ENCODE peak calls at places on chromosomes 11 and 22, in nine cellular contexts. M, B, L, D, A, H, S, P and W are unnamed samples.

GRCh38 chr11:135075740-135076139 is 663.7 kb upstream of the B3GAT1 start:
- DNase-seq in M (peak), B (peak), L (no peak), D (peak), A (peak), H (peak), S (no peak), P (no peak), W (peak)

GRCh38 chr11:61879152-61879551 is 12.2 kb downstream of the FADS3 start:
- DNase-seq in M (no peak), B (no peak), L (no peak), D (no peak), A (no peak), H (no peak), S (no peak), P (no peak), W (no peak)

GRCh38 chr11:27248430-27249207 is 114.4 kb downstream of the CCDC34 start:
- DNase-seq in M (no peak), B (no peak), L (no peak), D (no peak), A (no peak), H (peak), S (no peak), P (no peak), W (no peak)

GRCh38 chr22:19902245-19902699 is 39.3 kb upstream of the COMT start:
- DNase-seq in M (no peak), B (no peak), L (no peak), D (no peak), A (no peak), H (no peak), S (no peak), P (no peak), W (no peak)

GRCh38 chr22:32326647-32327046 is 31.0 kb upstream of the RFPL3 start:
- DNase-seq in M (no peak), B (no peak), L (no peak), D (no peak), A (no peak), H (no peak), S (no peak), P (no peak), W (no peak)

GRCh38 chr11:19820100-19820499 is 107.5 kb downstream of the NAV2 start:
- DNase-seq in M (no peak), B (no peak), L (no peak), D (no peak), A (no peak), H (no peak), S (no peak), P (no peak), W (no peak)

GRCh38 chr11:122897606-122898210 is 15.1 kb downstream of the JHY start:
- DNase-seq in M (no peak), B (peak), L (no peak), D (no peak), A (no peak), H (no peak), S (no peak), P (no peak), W (no peak)

GRCh38 chr11:70805971-70806370 is 407.6 kb downstream of the CTTN start:
- DNase-seq in M (no peak), B (no peak), L (no peak), D (no peak), A (no peak), H (no peak), S (no peak), P (no peak), W (no peak)

GRCh38 chr22:37187891-37188761 is at the start of gene C1QTNF6:
- DNase-seq in M (peak), B (peak), L (no peak), D (no peak), A (peak), H (peak), S (no peak), P (no peak), W (peak)

GRCh38 chr22:25054943-25055511 is 102.5 kb downstream of the KIAA1671 start:
- DNase-seq in M (peak), B (peak), L (no peak), D (no peak), A (no peak), H (no peak), S (no peak), P (no peak), W (no peak)

GRCh38 chr22:23893446-23893956 is 682 bp upstream of the MIF start:
- DNase-seq in M (no peak), B (no peak), L (no peak), D (no peak), A (no peak), H (no peak), S (no peak), P (no peak), W (no peak)

GRCh38 chr11:73528877-73529530 is 68.9 kb downstream of the FAM168A start:
- DNase-seq in M (no peak), B (no peak), L (no peak), D (peak), A (no peak), H (no peak), S (no peak), P (no peak), W (no peak)

GRCh38 chr11:73531386-73531785 is 66.5 kb downstream of the FAM168A start:
- DNase-seq in M (no peak), B (no peak), L (no peak), D (no peak), A (no peak), H (no peak), S (no peak), P (no peak), W (no peak)

GRCh38 chr11:73528013-73528412 is 69.9 kb downstream of the FAM168A start:
- DNase-seq in M (no peak), B (no peak), L (no peak), D (no peak), A (no peak), H (no peak), S (no peak), P (no peak), W (no peak)

GRCh38 chr11:73528420-73528819 is 69.5 kb downstream of the FAM168A start:
- DNase-seq in M (no peak), B (no peak), L (no peak), D (no peak), A (no peak), H (no peak), S (no peak), P (no peak), W (no peak)

DNA sequence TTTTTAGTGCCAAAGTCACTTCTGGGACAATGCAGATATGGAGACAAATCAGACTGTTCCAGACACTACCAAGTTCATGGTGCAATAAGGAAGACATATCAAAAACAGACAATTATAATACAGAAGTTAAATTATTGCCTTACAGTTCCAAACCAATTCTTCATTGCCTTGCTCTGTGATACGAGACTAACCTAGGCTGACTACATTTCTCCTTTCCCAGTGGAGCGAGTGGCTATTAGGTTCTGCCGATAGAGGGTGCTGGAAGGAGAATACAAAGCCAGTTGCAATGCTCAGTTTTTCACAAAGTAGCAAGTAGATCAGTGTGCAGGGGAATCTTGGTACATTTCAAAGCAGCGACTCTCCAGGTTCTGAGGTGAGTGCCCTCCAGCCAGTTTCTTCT is 67.8 kb downstream of the FAM168A start:
- DNase-seq in M (no peak), B (peak), L (no peak), D (no peak), A (no peak), H (no peak), S (no peak), P (no peak), W (peak)
- TF ChIP-seq CTCF in M (no peak), B (peak), L (no peak), D (no peak), A (no peak), H (peak), S (no peak), P (peak), W (peak)

GRCh38 chr11:76698321-76699043 is 27.9 kb upstream of the LRRC32 start:
- DNase-seq in M (no peak), B (peak), L (no peak), D (no peak), A (no peak), H (no peak), S (no peak), P (no peak), W (peak)
- TF ChIP-seq CTCF in M (peak), B (peak), L (no peak), D (no peak), A (peak), H (no peak), S (peak), P (peak), W (peak)

DNA sequence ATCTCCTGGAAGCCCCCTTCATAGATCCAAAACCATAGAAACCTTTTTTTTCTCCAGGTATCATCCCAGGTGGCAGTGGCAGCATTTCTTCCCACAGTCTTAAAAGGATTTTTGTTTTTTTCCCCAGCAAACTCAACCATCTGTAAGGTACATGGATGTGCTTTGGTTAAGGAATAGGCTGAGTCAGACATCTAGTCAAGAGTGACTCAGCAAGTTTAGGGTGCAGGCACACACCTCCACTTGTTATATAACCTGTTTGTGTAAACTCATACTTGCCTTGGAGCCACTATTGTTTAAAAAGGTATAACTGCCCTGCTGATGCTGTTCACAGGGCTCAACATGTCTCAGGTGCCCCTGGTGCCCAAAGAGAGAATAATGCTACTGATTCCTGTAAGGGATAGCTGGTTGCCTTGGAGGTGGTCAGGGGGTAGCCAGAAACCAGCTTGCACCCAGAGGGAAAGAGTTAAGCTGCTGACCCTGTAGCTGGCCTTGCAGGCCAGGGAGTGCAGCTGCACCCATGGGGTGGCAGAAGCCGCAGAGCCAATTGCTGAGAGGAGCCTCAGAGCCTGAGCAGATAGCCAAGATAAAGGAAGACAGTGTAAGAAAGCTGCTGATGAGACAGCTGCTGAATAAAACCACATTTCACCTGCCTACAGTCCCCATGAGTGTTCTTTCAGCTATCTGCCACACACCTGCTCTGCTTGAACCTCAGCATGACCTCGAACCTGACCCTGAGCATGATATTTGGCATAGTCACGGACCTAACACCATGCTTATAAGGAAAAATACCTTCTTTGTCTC is 1726.1 kb upstream of the RAG2 start:
- DNase-seq in M (no peak), B (peak), L (no peak), D (no peak), A (no peak), H (no peak), S (no peak), P (no peak), W (no peak)
- TF ChIP-seq CTCF in M (no peak), B (no peak), L (no peak), D (no peak), A (no peak), H (no peak), S (no peak), P (no peak), W (no peak)

GRCh38 chr11:66002648-66003225 is 434 bp downstream of the BANF1 start:
- DNase-seq in M (no peak), B (peak), L (no peak), D (peak), A (no peak), H (peak), S (peak), P (peak), W (peak)
- TF ChIP-seq CTCF in M (no peak), B (peak), L (no peak), D (no peak), A (no peak), H (peak), S (no peak), P (peak), W (no peak)